ENCODE peak calls at places on chromosomes 7 and 10, in nine cellular contexts. One of them, this sample, is unnamed.

GRCh38 chr7:135745702-135746312 is 2.8 kb downstream of the FAM180A start:
- DNase-seq in suprapubic skin: peak; percentile 85
- DNase-seq in stomach: no peak
- DNase-seq in GM12892: no peak
- DNase-seq in spleen: no peak
- DNase-seq in upper lobe of left lung: no peak
- DNase-seq in HCT116: peak; percentile 93
- DNase-seq in transverse colon: peak; percentile 34
- DNase-seq in breast epithelium: no peak
- DNase-seq in this sample: no peak

GRCh38 chr10:94193466-94193924 is 169.2 kb downstream of the NOC3L start:
- DNase-seq in suprapubic skin: no peak
- DNase-seq in stomach: no peak
- DNase-seq in GM12892: no peak
- DNase-seq in spleen: no peak
- DNase-seq in upper lobe of left lung: no peak
- DNase-seq in HCT116: no peak
- DNase-seq in transverse colon: no peak
- DNase-seq in breast epithelium: no peak
- DNase-seq in this sample: no peak

GRCh38 chr7:28291559-28291958 is 111.0 kb upstream of the JAZF1 start:
- DNase-seq in suprapubic skin: no peak
- DNase-seq in stomach: no peak
- DNase-seq in GM12892: no peak
- DNase-seq in spleen: no peak
- DNase-seq in upper lobe of left lung: no peak
- DNase-seq in HCT116: no peak
- DNase-seq in transverse colon: no peak
- DNase-seq in breast epithelium: no peak
- DNase-seq in this sample: no peak

GRCh38 chr7:130872341-130872740 is 138.3 kb upstream of the KLF14 start:
- DNase-seq in suprapubic skin: no peak
- DNase-seq in stomach: no peak
- DNase-seq in GM12892: no peak
- DNase-seq in spleen: no peak
- DNase-seq in upper lobe of left lung: no peak
- DNase-seq in HCT116: no peak
- DNase-seq in transverse colon: no peak
- DNase-seq in breast epithelium: no peak
- DNase-seq in this sample: no peak

GRCh38 chr10:119859422-119860258 is 13.0 kb downstream of the MCMBP start:
- DNase-seq in suprapubic skin: no peak
- DNase-seq in stomach: no peak
- DNase-seq in GM12892: no peak
- DNase-seq in spleen: no peak
- DNase-seq in upper lobe of left lung: no peak
- DNase-seq in HCT116: peak; percentile 59
- DNase-seq in transverse colon: no peak
- DNase-seq in breast epithelium: no peak
- DNase-seq in this sample: no peak

GRCh38 chr10:89793649-89794254 is 92.4 kb downstream of the KIF20B start:
- DNase-seq in suprapubic skin: no peak
- DNase-seq in stomach: no peak
- DNase-seq in GM12892: no peak
- DNase-seq in spleen: no peak
- DNase-seq in upper lobe of left lung: no peak
- DNase-seq in HCT116: peak; percentile 73
- DNase-seq in transverse colon: no peak
- DNase-seq in breast epithelium: no peak
- DNase-seq in this sample: peak; percentile 16

GRCh38 chr10:122232781-122233180 is 38.3 kb upstream of the BTBD16 start:
- DNase-seq in suprapubic skin: no peak
- DNase-seq in stomach: no peak
- DNase-seq in GM12892: no peak
- DNase-seq in spleen: no peak
- DNase-seq in upper lobe of left lung: no peak
- DNase-seq in HCT116: no peak
- DNase-seq in transverse colon: no peak
- DNase-seq in breast epithelium: no peak
- DNase-seq in this sample: no peak

GRCh38 chr10:102153093-102153620 is 968 bp downstream of the NOLC1 start:
- DNase-seq in suprapubic skin: no peak
- DNase-seq in stomach: no peak
- DNase-seq in GM12892: no peak
- DNase-seq in spleen: no peak
- DNase-seq in upper lobe of left lung: no peak
- DNase-seq in HCT116: no peak
- DNase-seq in transverse colon: no peak
- DNase-seq in breast epithelium: no peak
- DNase-seq in this sample: no peak

GRCh38 chr7:45592230-45592991 is 18.2 kb downstream of the ADCY1 start:
- DNase-seq in suprapubic skin: no peak
- DNase-seq in stomach: peak; percentile 24
- DNase-seq in GM12892: no peak
- DNase-seq in spleen: peak; percentile 68
- DNase-seq in upper lobe of left lung: no peak
- DNase-seq in HCT116: no peak
- DNase-seq in transverse colon: no peak
- DNase-seq in breast epithelium: peak; percentile 22
- DNase-seq in this sample: no peak

GRCh38 chr10:121927361-121927840 is 430 bp downstream of the ATE1 start:
- DNase-seq in suprapubic skin: peak; percentile 80
- DNase-seq in stomach: peak; percentile 59
- DNase-seq in GM12892: peak; percentile 40
- DNase-seq in spleen: no peak
- DNase-seq in upper lobe of left lung: no peak
- DNase-seq in HCT116: peak; percentile 31
- DNase-seq in transverse colon: peak; percentile 73
- DNase-seq in breast epithelium: no peak
- DNase-seq in this sample: peak; percentile 29

GRCh38 chr10:115173915-115174443 is 80.8 kb downstream of the ATRNL1 start:
- DNase-seq in suprapubic skin: no peak
- DNase-seq in stomach: no peak
- DNase-seq in GM12892: no peak
- DNase-seq in spleen: no peak
- DNase-seq in upper lobe of left lung: no peak
- DNase-seq in HCT116: no peak
- DNase-seq in transverse colon: no peak
- DNase-seq in breast epithelium: no peak
- DNase-seq in this sample: no peak

GRCh38 chr7:102849079-102849478 is 63.7 kb upstream of the LRRC17 start:
- DNase-seq in suprapubic skin: no peak
- DNase-seq in stomach: no peak
- DNase-seq in GM12892: no peak
- DNase-seq in spleen: no peak
- DNase-seq in upper lobe of left lung: no peak
- DNase-seq in HCT116: no peak
- DNase-seq in transverse colon: no peak
- DNase-seq in breast epithelium: no peak
- DNase-seq in this sample: no peak

GRCh38 chr7:78386520-78386919 is 587.9 kb downstream of the PHTF2 start:
- DNase-seq in suprapubic skin: no peak
- DNase-seq in stomach: no peak
- DNase-seq in GM12892: no peak
- DNase-seq in spleen: no peak
- DNase-seq in upper lobe of left lung: no peak
- DNase-seq in HCT116: no peak
- DNase-seq in transverse colon: no peak
- DNase-seq in breast epithelium: no peak
- DNase-seq in this sample: no peak

GRCh38 chr7:25982684-25983083 is 169.3 kb upstream of the NFE2L3 start:
- DNase-seq in suprapubic skin: no peak
- DNase-seq in stomach: no peak
- DNase-seq in GM12892: no peak
- DNase-seq in spleen: no peak
- DNase-seq in upper lobe of left lung: no peak
- DNase-seq in HCT116: no peak
- DNase-seq in transverse colon: no peak
- DNase-seq in breast epithelium: no peak
- DNase-seq in this sample: no peak

GRCh38 chr7:48298779-48299178 is 127.5 kb downstream of the ABCA13 start:
- DNase-seq in suprapubic skin: no peak
- DNase-seq in stomach: no peak
- DNase-seq in GM12892: no peak
- DNase-seq in spleen: no peak
- DNase-seq in upper lobe of left lung: no peak
- DNase-seq in HCT116: no peak
- DNase-seq in transverse colon: no peak
- DNase-seq in breast epithelium: no peak
- DNase-seq in this sample: no peak

GRCh38 chr7:48304641-48305040 is 133.4 kb downstream of the ABCA13 start:
- DNase-seq in suprapubic skin: no peak
- DNase-seq in stomach: no peak
- DNase-seq in GM12892: no peak
- DNase-seq in spleen: no peak
- DNase-seq in upper lobe of left lung: no peak
- DNase-seq in HCT116: no peak
- DNase-seq in transverse colon: no peak
- DNase-seq in breast epithelium: no peak
- DNase-seq in this sample: no peak

GRCh38 chr7:48300301-48300700 is 129.0 kb downstream of the ABCA13 start:
- DNase-seq in suprapubic skin: no peak
- DNase-seq in stomach: no peak
- DNase-seq in GM12892: no peak
- DNase-seq in spleen: no peak
- DNase-seq in upper lobe of left lung: no peak
- DNase-seq in HCT116: no peak
- DNase-seq in transverse colon: no peak
- DNase-seq in breast epithelium: no peak
- DNase-seq in this sample: no peak

GRCh38 chr7:48299580-48300169 is 128.4 kb downstream of the ABCA13 start:
- DNase-seq in suprapubic skin: no peak
- DNase-seq in stomach: no peak
- DNase-seq in GM12892: no peak
- DNase-seq in spleen: no peak
- DNase-seq in upper lobe of left lung: no peak
- DNase-seq in HCT116: peak; percentile 28
- DNase-seq in transverse colon: peak; percentile 22
- DNase-seq in breast epithelium: no peak
- DNase-seq in this sample: peak; percentile 14

GRCh38 chr7:48301201-48301600 is 129.9 kb downstream of the ABCA13 start:
- DNase-seq in suprapubic skin: no peak
- DNase-seq in stomach: no peak
- DNase-seq in GM12892: no peak
- DNase-seq in spleen: no peak
- DNase-seq in upper lobe of left lung: no peak
- DNase-seq in HCT116: no peak
- DNase-seq in transverse colon: no peak
- DNase-seq in breast epithelium: no peak
- DNase-seq in this sample: no peak
- TF ChIP-seq POLR2AphosphoS5 in suprapubic skin: no peak
- TF ChIP-seq POLR2AphosphoS5 in stomach: no peak
- TF ChIP-seq POLR2AphosphoS5 in GM12892: no peak
- TF ChIP-seq POLR2AphosphoS5 in spleen: no peak
- TF ChIP-seq POLR2AphosphoS5 in upper lobe of left lung: no peak
- TF ChIP-seq POLR2AphosphoS5 in HCT116: no peak
- TF ChIP-seq POLR2AphosphoS5 in transverse colon: no peak
- TF ChIP-seq POLR2AphosphoS5 in breast epithelium: no peak
- TF ChIP-seq POLR2AphosphoS5 in this sample: no peak

GRCh38 chr7:101200862-101201599 is at the start of gene MOGAT3:
- DNase-seq in suprapubic skin: no peak
- DNase-seq in stomach: no peak
- DNase-seq in GM12892: no peak
- DNase-seq in spleen: no peak
- DNase-seq in upper lobe of left lung: no peak
- DNase-seq in HCT116: no peak
- DNase-seq in transverse colon: peak; percentile 89
- DNase-seq in breast epithelium: no peak
- DNase-seq in this sample: no peak

GRCh38 chr7:101202603-101202918 is 1.7 kb upstream of the MOGAT3 start:
- DNase-seq in suprapubic skin: no peak
- DNase-seq in stomach: no peak
- DNase-seq in GM12892: no peak
- DNase-seq in spleen: no peak
- DNase-seq in upper lobe of left lung: no peak
- DNase-seq in HCT116: no peak
- DNase-seq in transverse colon: no peak
- DNase-seq in breast epithelium: no peak
- DNase-seq in this sample: no peak

GRCh38 chr7:101200504-101200861 is 353 bp downstream of the MOGAT3 start:
- DNase-seq in suprapubic skin: no peak
- DNase-seq in stomach: no peak
- DNase-seq in GM12892: no peak
- DNase-seq in spleen: no peak
- DNase-seq in upper lobe of left lung: no peak
- DNase-seq in HCT116: no peak
- DNase-seq in transverse colon: no peak
- DNase-seq in breast epithelium: no peak
- DNase-seq in this sample: no peak

GRCh38 chr7:101198476-101198875 is 2.4 kb downstream of the MOGAT3 start:
- DNase-seq in suprapubic skin: no peak
- DNase-seq in stomach: no peak
- DNase-seq in GM12892: no peak
- DNase-seq in spleen: no peak
- DNase-seq in upper lobe of left lung: no peak
- DNase-seq in HCT116: no peak
- DNase-seq in transverse colon: no peak
- DNase-seq in breast epithelium: no peak
- DNase-seq in this sample: no peak

GRCh38 chr7:101201695-101202602 is 1.1 kb upstream of the MOGAT3 start:
- DNase-seq in suprapubic skin: no peak
- DNase-seq in stomach: peak; percentile 34
- DNase-seq in GM12892: no peak
- DNase-seq in spleen: no peak
- DNase-seq in upper lobe of left lung: peak; percentile 85
- DNase-seq in HCT116: no peak
- DNase-seq in transverse colon: peak; percentile 82
- DNase-seq in breast epithelium: no peak
- DNase-seq in this sample: no peak
- TF ChIP-seq POLR2A in suprapubic skin: no peak
- TF ChIP-seq POLR2A in stomach: no peak
- TF ChIP-seq POLR2A in GM12892: no peak
- TF ChIP-seq POLR2A in spleen: no peak
- TF ChIP-seq POLR2A in upper lobe of left lung: no peak
- TF ChIP-seq POLR2A in HCT116: no peak
- TF ChIP-seq POLR2A in transverse colon: peak; percentile 65
- TF ChIP-seq POLR2A in breast epithelium: no peak
- TF ChIP-seq POLR2A in this sample: no peak

DNA sequence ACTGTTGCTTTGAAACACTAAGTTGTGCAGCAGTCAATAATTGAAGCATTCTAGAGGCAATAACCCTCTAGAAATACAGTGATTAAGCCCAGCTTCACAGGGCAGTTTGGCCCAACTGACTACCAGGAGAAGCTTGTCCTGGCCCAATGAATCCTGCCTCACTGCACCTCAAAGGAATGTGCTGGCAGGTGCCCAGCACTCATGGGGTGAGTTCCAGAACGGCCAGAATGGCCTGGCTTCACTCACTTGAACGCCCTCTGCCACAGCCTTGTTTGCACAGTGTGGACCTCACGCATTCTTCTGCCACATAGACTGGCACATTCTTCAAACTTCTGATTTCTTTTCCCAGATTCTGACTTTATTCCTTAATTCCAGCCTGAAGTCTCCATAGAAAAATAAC is 6.6 kb upstream of the ITIH2 start:
- DNase-seq in suprapubic skin: no peak
- DNase-seq in stomach: peak; percentile 81
- DNase-seq in GM12892: no peak
- DNase-seq in spleen: no peak
- DNase-seq in upper lobe of left lung: no peak
- DNase-seq in HCT116: no peak
- DNase-seq in transverse colon: no peak
- DNase-seq in breast epithelium: no peak
- DNase-seq in this sample: no peak
- TF ChIP-seq POLR2AphosphoS5 in suprapubic skin: no peak
- TF ChIP-seq POLR2AphosphoS5 in stomach: no peak
- TF ChIP-seq POLR2AphosphoS5 in GM12892: no peak
- TF ChIP-seq POLR2AphosphoS5 in spleen: no peak
- TF ChIP-seq POLR2AphosphoS5 in upper lobe of left lung: no peak
- TF ChIP-seq POLR2AphosphoS5 in HCT116: no peak
- TF ChIP-seq POLR2AphosphoS5 in transverse colon: no peak
- TF ChIP-seq POLR2AphosphoS5 in breast epithelium: no peak
- TF ChIP-seq POLR2AphosphoS5 in this sample: no peak

GRCh38 chr7:1460757-1461639 is 1.7 kb upstream of the MICALL2 start:
- DNase-seq in suprapubic skin: no peak
- DNase-seq in stomach: peak; percentile 80
- DNase-seq in GM12892: no peak
- DNase-seq in spleen: peak; percentile 89
- DNase-seq in upper lobe of left lung: no peak
- DNase-seq in HCT116: no peak
- DNase-seq in transverse colon: peak; percentile 81
- DNase-seq in breast epithelium: peak; percentile 69
- DNase-seq in this sample: no peak
- TF ChIP-seq POLR2A in suprapubic skin: no peak
- TF ChIP-seq POLR2A in stomach: no peak
- TF ChIP-seq POLR2A in GM12892: no peak
- TF ChIP-seq POLR2A in spleen: no peak
- TF ChIP-seq POLR2A in upper lobe of left lung: no peak
- TF ChIP-seq POLR2A in HCT116: no peak
- TF ChIP-seq POLR2A in transverse colon: peak; percentile 70
- TF ChIP-seq POLR2A in breast epithelium: no peak
- TF ChIP-seq POLR2A in this sample: no peak

This sample was measured in GM12891.